ENCODE peak calls at places on chromosomes 7 and 10, in four cellular contexts. X is choroid plexus epithelial cell, W is GM12892, T is NCI-H510A. M is an unnamed sample.

GRCh38 chr7:81624021-81624630 is 145.7 kb downstream of the HGF start:
- DNase-seq in W (no peak), T (no peak), X (peak; percentile 62), M (no peak)

GRCh38 chr7:24896031-24896433 is 83.9 kb downstream of the OSBPL3 start:
- DNase-seq in W (no peak), T (no peak), X (no peak), M (no peak)

GRCh38 chr10:59311025-59311424 is 51.3 kb downstream of the FAM13C start:
- DNase-seq in X (no peak), T (no peak), W (no peak), M (no peak)

GRCh38 chr7:84069036-84069435 is 125.6 kb downstream of the SEMA3A start:
- DNase-seq in X (no peak), T (no peak), W (no peak), M (no peak)

GRCh38 chr7:16189026-16189715 is 232.2 kb downstream of the CRPPA start:
- DNase-seq in T (no peak), W (no peak), X (peak; percentile 70), M (no peak)

GRCh38 chr10:102065561-102066420 is 642 bp downstream of the HPS6 start:
- DNase-seq in T (peak; percentile 19), X (peak; percentile 28), W (peak; percentile 51), M (no peak)

GRCh38 chr10:49435225-49435624 is 39.3 kb upstream of the DRGX start:
- DNase-seq in X (peak; percentile 5), T (no peak), W (no peak), M (no peak)

GRCh38 chr10:26621889-26622681 is 75.4 kb upstream of the PDSS1 start:
- DNase-seq in W (peak; percentile 19), X (peak; percentile 2), T (no peak), M (no peak)

GRCh38 chr10:78432582-78432981 is 398.9 kb downstream of the RPS24 start:
- DNase-seq in X (peak; percentile 31), T (no peak), W (no peak), M (no peak)

GRCh38 chr10:14016011-14016536 is 314.6 kb downstream of the FRMD4A start:
- DNase-seq in X (peak; percentile 65), T (no peak), W (no peak), M (no peak)

GRCh38 chr10:72065439-72066025 is 22.8 kb downstream of the SPOCK2 start:
- DNase-seq in X (no peak), T (no peak), W (no peak), M (no peak)

GRCh38 chr10:71359364-71360046 is 37.2 kb upstream of the CDH23 start:
- DNase-seq in T (no peak), W (peak; percentile 48), X (no peak), M (no peak)

GRCh38 chr7:158612546-158612945 is 24.9 kb upstream of the PTPRN2 start:
- DNase-seq in W (no peak), T (no peak), X (no peak), M (no peak)

GRCh38 chr7:151923097-151923876 is 33.0 kb upstream of the GALNTL5 start:
- DNase-seq in X (peak; percentile 55), T (no peak), W (no peak), M (no peak)

GRCh38 chr7:80082214-80082613 is 52.4 kb upstream of the GNAI1 start:
- DNase-seq in W (no peak), T (no peak), X (no peak), M (no peak)

GRCh38 chr7:41709621-41710020 is 6.7 kb upstream of the INHBA start:
- DNase-seq in T (no peak), X (peak; percentile 73), W (no peak), M (no peak)

GRCh38 chr10:100562008-100562672 is 26.4 kb downstream of the HIF1AN start:
- DNase-seq in W (peak; percentile 54), X (peak; percentile 71), T (no peak), M (peak; percentile 56)

GRCh38 chr7:6444516-6445269 is 3.1 kb downstream of the DAGLB start:
- DNase-seq in T (no peak), W (no peak), X (no peak), M (no peak)

GRCh38 chr7:76397409-76398183 is 11.9 kb downstream of the SSC4D start:
- DNase-seq in X (peak; percentile 65), T (no peak), W (peak; percentile 81), M (peak; percentile 70)

GRCh38 chr10:131977323-131978096 is 4.2 kb downstream of the BNIP3 start:
- DNase-seq in T (no peak), W (no peak), X (no peak), M (no peak)

GRCh38 chr10:30980951-30981616 is 50.6 kb downstream of the ZNF438 start:
- DNase-seq in T (no peak), X (peak; percentile 63), W (no peak), M (no peak)

GRCh38 chr10:46299531-46300366 is 13.0 kb downstream of the ANTXRL start:
- DNase-seq in W (no peak), T (no peak), X (no peak), M (no peak)

GRCh38 chr7:42071372-42072261 is 165.4 kb downstream of the GLI3 start:
- DNase-seq in W (no peak), X (peak; percentile 61), T (no peak), M (no peak)